ENCODE peak calls at places on chromosomes 6 and 20, in nine cellular contexts. One of them, this sample, is unnamed.

GRCh38 chr20:2865630-2866029 is 7.7 kb upstream of the PTPRA start:
- DNase-seq in RWPE1: no peak
- DNase-seq in AG10803: no peak
- DNase-seq in tibial artery: no peak
- DNase-seq in neural crest cell: no peak
- DNase-seq in uterus: no peak
- DNase-seq in body of pancreas: no peak
- DNase-seq in MM.1S: no peak
- DNase-seq in cardiac muscle cell: no peak
- DNase-seq in this sample: no peak

GRCh38 chr6:27899543-27899942 is 12.7 kb downstream of the OR2B2 start:
- DNase-seq in RWPE1: no peak
- DNase-seq in neural crest cell: no peak
- DNase-seq in uterus: no peak
- DNase-seq in cardiac muscle cell: no peak
- DNase-seq in MM.1S: no peak
- DNase-seq in tibial artery: no peak
- DNase-seq in AG10803: no peak
- DNase-seq in body of pancreas: no peak
- DNase-seq in this sample: no peak

GRCh38 chr6:142296975-142297604 is 4.7 kb upstream of the ADGRG6 start:
- DNase-seq in tibial artery: no peak
- DNase-seq in neural crest cell: peak; percentile 49
- DNase-seq in MM.1S: no peak
- DNase-seq in RWPE1: no peak
- DNase-seq in cardiac muscle cell: no peak
- DNase-seq in body of pancreas: no peak
- DNase-seq in AG10803: no peak
- DNase-seq in uterus: no peak
- DNase-seq in this sample: no peak

GRCh38 chr20:10263385-10264165 is 44.9 kb downstream of the SNAP25 start:
- DNase-seq in tibial artery: no peak
- DNase-seq in neural crest cell: no peak
- DNase-seq in body of pancreas: peak; percentile 3
- DNase-seq in MM.1S: no peak
- DNase-seq in uterus: no peak
- DNase-seq in AG10803: peak; percentile 23
- DNase-seq in cardiac muscle cell: peak; percentile 28
- DNase-seq in RWPE1: no peak
- DNase-seq in this sample: no peak

GRCh38 chr20:1415667-1416468 is 23.0 kb upstream of the FKBP1A start:
- DNase-seq in cardiac muscle cell: peak; percentile 82
- DNase-seq in AG10803: peak; percentile 93
- DNase-seq in tibial artery: no peak
- DNase-seq in MM.1S: no peak
- DNase-seq in body of pancreas: no peak
- DNase-seq in neural crest cell: no peak
- DNase-seq in uterus: no peak
- DNase-seq in RWPE1: peak; percentile 93
- DNase-seq in this sample: peak; percentile 77

GRCh38 chr20:20096421-20096820 is 44.1 kb downstream of the CFAP61 start:
- DNase-seq in body of pancreas: no peak
- DNase-seq in tibial artery: no peak
- DNase-seq in AG10803: peak; percentile 61
- DNase-seq in uterus: no peak
- DNase-seq in neural crest cell: no peak
- DNase-seq in cardiac muscle cell: no peak
- DNase-seq in RWPE1: no peak
- DNase-seq in MM.1S: no peak
- DNase-seq in this sample: no peak

GRCh38 chr6:159615923-159616322 is 77.1 kb downstream of the SOD2 start:
- DNase-seq in RWPE1: no peak
- DNase-seq in body of pancreas: no peak
- DNase-seq in AG10803: peak; percentile 25
- DNase-seq in MM.1S: no peak
- DNase-seq in tibial artery: no peak
- DNase-seq in neural crest cell: no peak
- DNase-seq in uterus: no peak
- DNase-seq in cardiac muscle cell: no peak
- DNase-seq in this sample: no peak

GRCh38 chr6:62288974-62289373 is 2.9 kb upstream of the KHDRBS2 start:
- DNase-seq in MM.1S: no peak
- DNase-seq in uterus: no peak
- DNase-seq in AG10803: no peak
- DNase-seq in tibial artery: no peak
- DNase-seq in cardiac muscle cell: no peak
- DNase-seq in body of pancreas: no peak
- DNase-seq in neural crest cell: no peak
- DNase-seq in RWPE1: no peak
- DNase-seq in this sample: no peak

GRCh38 chr6:7156666-7157278 is 49.0 kb downstream of the RREB1 start:
- DNase-seq in AG10803: peak; percentile 93
- DNase-seq in tibial artery: no peak
- DNase-seq in cardiac muscle cell: peak; percentile 67
- DNase-seq in uterus: no peak
- DNase-seq in neural crest cell: no peak
- DNase-seq in body of pancreas: no peak
- DNase-seq in MM.1S: no peak
- DNase-seq in RWPE1: peak; percentile 74
- DNase-seq in this sample: peak; percentile 24

GRCh38 chr6:7161253-7161623 is 53.5 kb downstream of the RREB1 start:
- DNase-seq in cardiac muscle cell: no peak
- DNase-seq in uterus: no peak
- DNase-seq in MM.1S: no peak
- DNase-seq in RWPE1: no peak
- DNase-seq in tibial artery: no peak
- DNase-seq in body of pancreas: no peak
- DNase-seq in neural crest cell: no peak
- DNase-seq in AG10803: no peak
- DNase-seq in this sample: no peak

GRCh38 chr6:7155871-7156579 is 48.3 kb downstream of the RREB1 start:
- DNase-seq in tibial artery: no peak
- DNase-seq in MM.1S: peak; percentile 72
- DNase-seq in body of pancreas: no peak
- DNase-seq in uterus: no peak
- DNase-seq in RWPE1: no peak
- DNase-seq in neural crest cell: no peak
- DNase-seq in AG10803: no peak
- DNase-seq in cardiac muscle cell: no peak
- DNase-seq in this sample: no peak

GRCh38 chr6:7159790-7160525 is 52.2 kb downstream of the RREB1 start:
- DNase-seq in MM.1S: no peak
- DNase-seq in body of pancreas: no peak
- DNase-seq in RWPE1: no peak
- DNase-seq in AG10803: no peak
- DNase-seq in cardiac muscle cell: no peak
- DNase-seq in uterus: no peak
- DNase-seq in neural crest cell: no peak
- DNase-seq in tibial artery: no peak
- DNase-seq in this sample: no peak

GRCh38 chr6:7157752-7158616 is 50.2 kb downstream of the RREB1 start:
- DNase-seq in RWPE1: no peak
- DNase-seq in tibial artery: no peak
- DNase-seq in cardiac muscle cell: no peak
- DNase-seq in neural crest cell: no peak
- DNase-seq in AG10803: peak; percentile 84
- DNase-seq in uterus: no peak
- DNase-seq in body of pancreas: no peak
- DNase-seq in MM.1S: no peak
- DNase-seq in this sample: peak; percentile 30
- TF ChIP-seq CTCF in RWPE1: no peak
- TF ChIP-seq CTCF in tibial artery: no peak
- TF ChIP-seq CTCF in cardiac muscle cell: no peak
- TF ChIP-seq CTCF in neural crest cell: no peak
- TF ChIP-seq CTCF in AG10803: peak; percentile 47
- TF ChIP-seq CTCF in uterus: no peak
- TF ChIP-seq CTCF in body of pancreas: no peak
- TF ChIP-seq CTCF in MM.1S: no peak
- TF ChIP-seq CTCF in this sample: no peak

GRCh38 chr6:818191-818590 is 125.3 kb upstream of the EXOC2 start:
- DNase-seq in MM.1S: no peak
- DNase-seq in AG10803: no peak
- DNase-seq in tibial artery: no peak
- DNase-seq in neural crest cell: no peak
- DNase-seq in uterus: no peak
- DNase-seq in body of pancreas: no peak
- DNase-seq in cardiac muscle cell: no peak
- DNase-seq in RWPE1: peak; percentile 55
- DNase-seq in this sample: no peak

GRCh38 chr6:816510-817084 is 123.7 kb upstream of the EXOC2 start:
- DNase-seq in tibial artery: no peak
- DNase-seq in neural crest cell: no peak
- DNase-seq in body of pancreas: peak; percentile 10
- DNase-seq in AG10803: no peak
- DNase-seq in RWPE1: no peak
- DNase-seq in cardiac muscle cell: no peak
- DNase-seq in MM.1S: no peak
- DNase-seq in uterus: no peak
- DNase-seq in this sample: peak; percentile 60

GRCh38 chr6:811806-812205 is 118.9 kb upstream of the EXOC2 start:
- DNase-seq in AG10803: peak; percentile 48
- DNase-seq in tibial artery: no peak
- DNase-seq in body of pancreas: no peak
- DNase-seq in MM.1S: no peak
- DNase-seq in uterus: no peak
- DNase-seq in cardiac muscle cell: no peak
- DNase-seq in RWPE1: no peak
- DNase-seq in neural crest cell: no peak
- DNase-seq in this sample: no peak

GRCh38 chr6:814378-815347 is 121.7 kb upstream of the EXOC2 start:
- DNase-seq in AG10803: no peak
- DNase-seq in uterus: no peak
- DNase-seq in neural crest cell: no peak
- DNase-seq in RWPE1: no peak
- DNase-seq in tibial artery: no peak
- DNase-seq in MM.1S: peak; percentile 84
- DNase-seq in cardiac muscle cell: no peak
- DNase-seq in body of pancreas: peak; percentile 38
- DNase-seq in this sample: no peak

DNA sequence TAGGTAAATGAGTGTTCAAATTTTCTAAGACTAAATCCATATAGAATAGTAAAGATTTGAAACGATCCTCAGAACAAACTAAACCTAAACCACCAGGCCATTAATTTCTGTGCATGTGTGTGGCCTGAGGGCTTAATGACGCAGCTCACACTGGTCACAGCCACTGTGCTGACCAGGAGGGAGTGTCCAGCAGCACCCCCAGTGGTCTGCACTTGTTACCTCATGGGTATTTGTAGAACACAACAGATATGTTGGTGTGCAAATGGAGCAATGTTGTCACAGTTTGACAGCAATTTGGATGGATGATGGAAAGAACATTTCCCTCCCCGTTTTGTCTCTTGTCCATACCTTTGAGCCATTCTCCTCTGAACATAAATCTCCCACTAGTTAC is 122.4 kb upstream of the EXOC2 start:
- DNase-seq in tibial artery: no peak
- DNase-seq in RWPE1: no peak
- DNase-seq in AG10803: no peak
- DNase-seq in body of pancreas: no peak
- DNase-seq in neural crest cell: no peak
- DNase-seq in uterus: no peak
- DNase-seq in MM.1S: peak; percentile 23
- DNase-seq in cardiac muscle cell: no peak
- DNase-seq in this sample: no peak
- TF ChIP-seq CTCF in tibial artery: no peak
- TF ChIP-seq CTCF in RWPE1: no peak
- TF ChIP-seq CTCF in AG10803: peak; percentile 18
- TF ChIP-seq CTCF in body of pancreas: no peak
- TF ChIP-seq CTCF in neural crest cell: peak; percentile 45
- TF ChIP-seq CTCF in uterus: no peak
- TF ChIP-seq CTCF in MM.1S: peak; percentile 34
- TF ChIP-seq CTCF in cardiac muscle cell: no peak
- TF ChIP-seq CTCF in this sample: no peak

GRCh38 chr6:16276991-16277981 is 38.9 kb downstream of the GMPR start:
- DNase-seq in neural crest cell: peak; percentile 19
- DNase-seq in uterus: peak; percentile 57
- DNase-seq in RWPE1: peak; percentile 91
- DNase-seq in tibial artery: peak; percentile 85
- DNase-seq in cardiac muscle cell: peak; percentile 89
- DNase-seq in AG10803: peak; percentile 86
- DNase-seq in MM.1S: peak; percentile 57
- DNase-seq in body of pancreas: peak; percentile 13
- DNase-seq in this sample: no peak
- TF ChIP-seq CTCF in neural crest cell: peak; percentile 55
- TF ChIP-seq CTCF in uterus: no peak
- TF ChIP-seq CTCF in RWPE1: peak; percentile 42
- TF ChIP-seq CTCF in tibial artery: peak; percentile 50
- TF ChIP-seq CTCF in cardiac muscle cell: peak; percentile 69
- TF ChIP-seq CTCF in AG10803: peak; percentile 63
- TF ChIP-seq CTCF in MM.1S: peak; percentile 66
- TF ChIP-seq CTCF in body of pancreas: no peak
- TF ChIP-seq CTCF in this sample: no peak

GRCh38 chr6:111032493-111033140 is 50.8 kb downstream of the RPF2 start:
- DNase-seq in body of pancreas: no peak
- DNase-seq in MM.1S: no peak
- DNase-seq in AG10803: no peak
- DNase-seq in RWPE1: no peak
- DNase-seq in uterus: no peak
- DNase-seq in tibial artery: no peak
- DNase-seq in cardiac muscle cell: peak; percentile 64
- DNase-seq in neural crest cell: no peak
- DNase-seq in this sample: no peak

GRCh38 chr6:111033628-111034289 is 51.9 kb downstream of the RPF2 start:
- DNase-seq in body of pancreas: no peak
- DNase-seq in tibial artery: no peak
- DNase-seq in AG10803: no peak
- DNase-seq in uterus: no peak
- DNase-seq in MM.1S: no peak
- DNase-seq in neural crest cell: no peak
- DNase-seq in RWPE1: no peak
- DNase-seq in cardiac muscle cell: no peak
- DNase-seq in this sample: no peak

GRCh38 chr6:111027219-111027618 is 45.4 kb downstream of the RPF2 start:
- DNase-seq in MM.1S: no peak
- DNase-seq in tibial artery: no peak
- DNase-seq in cardiac muscle cell: no peak
- DNase-seq in AG10803: no peak
- DNase-seq in RWPE1: no peak
- DNase-seq in uterus: no peak
- DNase-seq in body of pancreas: no peak
- DNase-seq in neural crest cell: no peak
- DNase-seq in this sample: no peak

GRCh38 chr6:111030008-111031006 is 48.5 kb downstream of the RPF2 start:
- DNase-seq in tibial artery: no peak
- DNase-seq in AG10803: peak; percentile 31
- DNase-seq in cardiac muscle cell: peak; percentile 42
- DNase-seq in body of pancreas: no peak
- DNase-seq in neural crest cell: no peak
- DNase-seq in RWPE1: no peak
- DNase-seq in uterus: no peak
- DNase-seq in MM.1S: no peak
- DNase-seq in this sample: no peak

DNA sequence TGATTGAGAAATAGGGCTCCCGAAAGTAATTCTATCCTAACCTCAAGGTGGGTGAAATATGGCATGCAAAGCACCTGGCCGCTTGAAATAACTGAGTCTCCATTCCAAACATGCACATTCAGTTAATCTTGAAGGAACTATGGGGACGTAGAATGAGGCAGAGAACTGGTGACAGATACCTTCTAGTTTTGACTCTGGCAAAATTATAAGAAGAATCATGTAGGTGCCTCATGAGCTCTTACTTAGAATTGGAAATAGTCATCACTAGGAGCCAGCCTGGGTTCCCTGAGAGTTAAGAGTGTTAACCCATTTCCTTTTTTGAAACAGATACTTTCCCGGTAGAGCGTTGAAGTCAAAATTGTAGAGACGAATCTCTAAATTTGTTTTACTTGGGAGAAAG is 49.3 kb downstream of the RPF2 start:
- DNase-seq in tibial artery: no peak
- DNase-seq in AG10803: no peak
- DNase-seq in RWPE1: no peak
- DNase-seq in body of pancreas: no peak
- DNase-seq in MM.1S: no peak
- DNase-seq in cardiac muscle cell: no peak
- DNase-seq in uterus: no peak
- DNase-seq in neural crest cell: no peak
- DNase-seq in this sample: no peak
- TF ChIP-seq CTCF in tibial artery: no peak
- TF ChIP-seq CTCF in AG10803: no peak
- TF ChIP-seq CTCF in RWPE1: no peak
- TF ChIP-seq CTCF in body of pancreas: no peak
- TF ChIP-seq CTCF in MM.1S: no peak
- TF ChIP-seq CTCF in cardiac muscle cell: no peak
- TF ChIP-seq CTCF in uterus: no peak
- TF ChIP-seq CTCF in neural crest cell: no peak
- TF ChIP-seq CTCF in this sample: no peak